ENCODE peak calls at places on chromosomes 5 and 9, in eight cellular contexts. N is H1; I is HepG2; A is CD4-positive, CD25-positive, alpha-beta regulatory T cell; L is GM23248; S is left ventricle myocardium inferior; J is PC-9; P is cardiac muscle cell. C is an unnamed sample. For H3K36me3, the result is how much of the 10 kb centered on the place peaks cover.

GRCh38 chr9:38622083-38622674 is 1.8 kb upstream of the ANKRD18A start:
- DNase-seq in A (no peak), N (no peak), I (peak), L (peak), J (no peak), P (no peak), S (no peak), C (no peak)

GRCh38 chr9:69454327-69454726 is 129.3 kb downstream of the ENTREP1 start:
- DNase-seq in I (no peak), N (no peak), L (no peak), P (no peak), A (no peak), S (no peak), J (no peak), C (no peak)

GRCh38 chr5:7671420-7671819 is 179.5 kb downstream of the CFAP90 start:
- DNase-seq in S (no peak), J (no peak), I (no peak), A (no peak), P (no peak), N (no peak), L (no peak), C (no peak)

GRCh38 chr5:169302491-169303118 is 1.7 kb upstream of the SLIT3 start:
- DNase-seq in J (peak), I (peak), P (peak), L (peak), S (peak), N (no peak), A (peak), C (peak)

GRCh38 chr5:40958811-40959210 is 49.5 kb downstream of the C7 start:
- DNase-seq in A (no peak), L (no peak), N (no peak), I (no peak), J (no peak), P (no peak), S (no peak), C (no peak)

GRCh38 chr5:13985736-13986418 is 41.4 kb upstream of the DNAH5 start:
- DNase-seq in A (no peak), S (no peak), J (peak), I (peak), L (peak), P (peak), N (no peak), C (peak)

GRCh38 chr9:34522091-34522887 is 501 bp downstream of the ENHO start:
- DNase-seq in I (no peak), N (no peak), J (no peak), P (no peak), L (peak), S (peak), A (no peak), C (no peak)

GRCh38 chr9:135369401-135369800 is 110.2 kb upstream of the PPP1R26 start:
- DNase-seq in S (no peak), N (no peak), P (no peak), A (no peak), J (no peak), L (peak), I (no peak), C (no peak)

GRCh38 chr9:3331801-3332200 is 194.0 kb downstream of the RFX3 start:
- DNase-seq in N (no peak), P (no peak), A (no peak), S (no peak), L (no peak), J (no peak), I (peak), C (no peak)

GRCh38 chr5:127666043-127666716 is 17.3 kb downstream of the CTXN3 start:
- DNase-seq in N (no peak), I (no peak), S (no peak), P (no peak), A (no peak), J (no peak), L (no peak), C (no peak)

GRCh38 chr9:91245432-91246313 is 116.0 kb downstream of the AUH start:
- DNase-seq in P (peak), S (no peak), I (no peak), L (peak), A (no peak), J (no peak), N (no peak), C (peak)

GRCh38 chr5:180799902-180800801 is 2.5 kb downstream of the MGAT1 start:
- DNase-seq in P (peak), I (no peak), A (no peak), N (no peak), L (peak), S (no peak), J (peak), C (peak)

GRCh38 chr9:130200038-130200979 is 28.1 kb downstream of the NCS1 start:
- DNase-seq in N (no peak), P (no peak), L (peak), S (no peak), A (no peak), I (no peak), J (no peak), C (no peak)

GRCh38 chr5:112799661-112800060 is 61.4 kb upstream of the SRP19 start:
- DNase-seq in N (no peak), L (no peak), S (no peak), J (no peak), I (no peak), P (no peak), A (no peak), C (no peak)

GRCh38 chr9:96859461-96860198 is 5.3 kb upstream of the ZNF782 start:
- DNase-seq in J (peak), N (no peak), S (no peak), P (peak), A (no peak), I (no peak), L (peak), C (no peak)

GRCh38 chr5:84381501-84382362 is 2.9 kb downstream of the EDIL3 start:
- DNase-seq in P (peak), J (no peak), A (no peak), L (peak), I (no peak), S (no peak), N (no peak), C (no peak)

GRCh38 chr5:158200624-158201023 is 341.7 kb upstream of the CLINT1 start:
- DNase-seq in J (no peak), P (no peak), S (no peak), L (no peak), I (no peak), A (no peak), N (no peak), C (no peak)

GRCh38 chr9:6498982-6499381 is 86.0 kb downstream of the UHRF2 start:
- DNase-seq in P (peak), J (no peak), N (no peak), A (no peak), S (no peak), I (no peak), L (peak), C (no peak)

GRCh38 chr9:77018058-77019009 is 1.1 kb upstream of the FOXB2 start:
- DNase-seq in I (no peak), J (no peak), P (no peak), A (no peak), N (no peak), L (peak), S (no peak), C (no peak)

GRCh38 chr9:75161116-75161857 is 73.0 kb downstream of the OSTF1 start:
- DNase-seq in P (peak), N (no peak), A (no peak), L (no peak), I (no peak), J (no peak), S (no peak), C (no peak)

GRCh38 chr5:132190161-132190817 is 37.4 kb downstream of the P4HA2 start:
- DNase-seq in S (no peak), L (peak), P (peak), A (no peak), J (peak), N (no peak), I (peak), C (peak)

GRCh38 chr9:107638922-107639321 is 149.4 kb upstream of the KLF4 start:
- DNase-seq in J (no peak), P (peak), L (peak), N (no peak), S (peak), I (no peak), A (no peak), C (peak)

GRCh38 chr5:72392326-72392733 is 72.2 kb downstream of the PTCD2 start:
- DNase-seq in N (no peak), P (no peak), L (peak), I (no peak), S (no peak), J (no peak), A (no peak), C (no peak)

GRCh38 chr5:125210241-125210947 is 464.0 kb upstream of the ZNF608 start:
- DNase-seq in A (no peak), S (no peak), N (no peak), L (peak), J (no peak), P (no peak), I (no peak), C (no peak)

GRCh38 chr5:123875444-123876264 is 363.7 kb downstream of the CSNK1G3 start:
- DNase-seq in J (no peak), I (peak), A (no peak), S (no peak), L (no peak), N (no peak), P (peak), C (no peak)

GRCh38 chr9:137581361-137582285 is 2.9 kb upstream of the DPH7 start:
- DNase-seq in S (no peak), L (no peak), N (no peak), A (no peak), J (no peak), P (no peak), I (no peak), C (no peak)

GRCh38 chr9:137580958-137581331 is 2.2 kb upstream of the DPH7 start:
- DNase-seq in P (no peak), J (no peak), S (no peak), L (no peak), I (no peak), N (no peak), A (no peak), C (no peak)

GRCh38 chr9:137583347-137583746 is 4.6 kb upstream of the DPH7 start:
- DNase-seq in A (no peak), S (no peak), P (no peak), L (no peak), N (no peak), J (no peak), I (no peak), C (no peak)

GRCh38 chr9:137583957-137584356 is 5.2 kb upstream of the DPH7 start:
- DNase-seq in N (no peak), S (no peak), L (no peak), A (no peak), P (no peak), I (no peak), J (no peak), C (no peak)

GRCh38 chr9:137582286-137582860 is 3.6 kb upstream of the DPH7 start:
- DNase-seq in S (no peak), N (no peak), J (no peak), L (peak), P (no peak), I (no peak), A (no peak), C (no peak)
- H3K27ac ChIP-seq in S (no peak), N (peak), J (no peak), L (no peak), P (no peak), I (no peak), A (no peak), C (no peak)

DNA sequence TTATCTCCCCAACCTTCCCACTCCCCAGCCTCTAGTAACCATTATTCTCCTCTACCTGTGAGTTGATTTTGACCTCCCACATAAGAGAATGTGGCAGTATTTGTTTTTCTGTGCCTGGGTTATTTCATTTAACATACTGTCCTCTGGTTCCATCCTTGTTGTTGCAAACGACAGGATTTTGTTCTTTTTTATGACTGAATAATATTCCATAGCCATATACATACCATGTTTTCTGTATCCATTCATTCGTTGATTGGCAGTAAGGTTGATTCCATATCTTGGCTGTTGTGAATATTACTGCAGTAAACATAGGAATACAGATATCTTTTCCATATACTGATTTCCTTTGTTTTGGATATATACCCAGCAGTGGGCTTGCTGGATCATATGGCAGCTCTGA is 20.8 kb downstream of the GPBP1 start:
- DNase-seq in N (no peak), S (no peak), P (no peak), J (no peak), L (no peak), A (no peak), I (no peak), C (no peak)
- H3K36me3 ChIP-seq in N (under half), S (under half), P (under half), J (under half), L (under half), A (under half), I (under half), C (under half)

DNA sequence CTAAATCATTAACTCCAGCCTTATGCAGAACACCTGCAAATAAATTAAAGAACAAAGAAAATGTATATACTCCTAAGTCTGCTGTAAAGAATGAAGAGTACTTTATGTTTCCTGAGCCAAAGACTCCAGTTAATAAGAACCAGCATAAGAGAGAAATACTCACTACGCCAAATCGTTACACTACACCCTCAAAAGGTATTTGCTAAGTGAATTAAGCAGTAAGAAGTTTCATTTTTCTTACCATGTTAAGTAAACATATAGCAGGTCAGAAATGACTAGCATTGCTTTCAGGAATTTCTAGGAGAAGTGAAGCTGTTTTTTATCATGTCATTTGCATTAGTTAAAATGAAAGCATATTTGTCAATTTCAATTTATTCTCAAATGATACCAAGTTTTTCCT is 92.7 kb downstream of the MELK start:
- DNase-seq in N (no peak), P (peak), J (no peak), S (no peak), L (no peak), A (no peak), I (no peak), C (no peak)
- H3K27ac ChIP-seq in N (no peak), P (no peak), J (no peak), S (no peak), L (no peak), A (no peak), I (no peak), C (no peak)

GRCh38 chr5:1336106-1336561 is 8.8 kb downstream of the CLPTM1L start:
- DNase-seq in N (no peak), J (no peak), L (no peak), A (no peak), I (no peak), P (no peak), S (no peak), C (no peak)

GRCh38 chr5:1336749-1337489 is 8.0 kb downstream of the CLPTM1L start:
- DNase-seq in A (no peak), L (no peak), S (no peak), P (no peak), J (no peak), N (no peak), I (no peak), C (no peak)

GRCh38 chr5:1334831-1335539 is 9.9 kb downstream of the CLPTM1L start:
- DNase-seq in P (no peak), S (no peak), A (no peak), J (no peak), I (no peak), N (no peak), L (no peak), C (no peak)

GRCh38 chr5:1333986-1334385 is 10.9 kb downstream of the CLPTM1L start:
- DNase-seq in A (no peak), S (no peak), J (no peak), L (no peak), P (no peak), N (no peak), I (no peak), C (no peak)

GRCh38 chr5:1335540-1336095 is 9.3 kb downstream of the CLPTM1L start:
- DNase-seq in I (no peak), L (no peak), S (no peak), A (no peak), N (no peak), P (no peak), J (no peak), C (no peak)
- H3K36me3 ChIP-seq in I (half or more), L (under half), S (half or more), A (half or more), N (half or more), P (under half), J (under half), C (half or more)

GRCh38 chr5:55896238-55896637 is 45.1 kb downstream of the IL31RA start:
- DNase-seq in L (no peak), I (no peak), A (no peak), N (no peak), S (no peak), J (no peak), P (no peak), C (no peak)
- H3K27ac ChIP-seq in L (no peak), I (no peak), A (no peak), N (no peak), S (no peak), J (no peak), P (no peak), C (no peak)